ENCODE peak calls at places on chromosomes 5 and 9, in eight cellular contexts. F, Y, U, K, S, C, X and G are unnamed samples.

GRCh38 chr9:130994546-130995398 is 14.2 kb upstream of the LAMC3 start:
- DNase-seq in F (peak), Y (no peak), U (no peak), K (no peak), S (peak), C (no peak), X (no peak), G (no peak)

GRCh38 chr5:149853019-149853648 is 91.5 kb downstream of the PDE6A start:
- DNase-seq in F (peak), Y (peak), U (peak), K (peak), S (peak), C (peak), X (peak), G (peak)

GRCh38 chr5:133409210-133409674 is 203.1 kb downstream of the FSTL4 start:
- DNase-seq in F (peak), Y (no peak), U (no peak), K (no peak), S (no peak), C (no peak), X (no peak), G (no peak)

GRCh38 chr5:151719228-151719861 is 32.6 kb upstream of the SPARC start:
- DNase-seq in F (peak), Y (peak), U (no peak), K (no peak), S (peak), C (peak), X (peak), G (no peak)

GRCh38 chr5:54792611-54793404 is 192.6 kb downstream of the ESM1 start:
- DNase-seq in F (no peak), Y (no peak), U (no peak), K (no peak), S (peak), C (no peak), X (peak), G (no peak)

GRCh38 chr9:78235296-78235770 is 542 bp upstream of the CEP78 start:
- DNase-seq in F (peak), Y (no peak), U (no peak), K (no peak), S (peak), C (peak), X (no peak), G (peak)

GRCh38 chr5:38473008-38473407 is 83.4 kb downstream of the LIFR start:
- DNase-seq in F (peak), Y (no peak), U (no peak), K (peak), S (no peak), C (no peak), X (no peak), G (no peak)

GRCh38 chr5:16617272-16617973 is 626 bp upstream of the RETREG1 start:
- DNase-seq in F (peak), Y (no peak), U (no peak), K (peak), S (no peak), C (no peak), X (no peak), G (no peak)

GRCh38 chr5:141182248-141182647 is at the start of gene PCDHB16:
- DNase-seq in F (peak), Y (peak), U (peak), K (no peak), S (peak), C (peak), X (no peak), G (no peak)

GRCh38 chr5:4994994-4995393 is 145.1 kb upstream of the ADAMTS16 start:
- DNase-seq in F (no peak), Y (no peak), U (no peak), K (no peak), S (peak), C (no peak), X (peak), G (no peak)

GRCh38 chr9:33814816-33815215 is 2.1 kb upstream of the UBE2R2 start:
- DNase-seq in F (no peak), Y (no peak), U (no peak), K (no peak), S (peak), C (no peak), X (no peak), G (no peak)

GRCh38 chr5:149442563-149443182 is 63.6 kb upstream of the IL17B start:
- DNase-seq in F (peak), Y (peak), U (peak), K (peak), S (peak), C (peak), X (peak), G (peak)

GRCh38 chr9:134538856-134539562 is 102.6 kb upstream of the COL5A1 start:
- DNase-seq in F (no peak), Y (no peak), U (no peak), K (no peak), S (no peak), C (no peak), X (no peak), G (no peak)

GRCh38 chr5:75524071-75524470 is 12.4 kb downstream of the POLK start:
- DNase-seq in F (no peak), Y (peak), U (no peak), K (no peak), S (no peak), C (peak), X (peak), G (peak)

GRCh38 chr9:113547501-113547900 is 84.0 kb downstream of the RGS3 start:
- DNase-seq in F (no peak), Y (no peak), U (no peak), K (no peak), S (no peak), C (no peak), X (no peak), G (no peak)

GRCh38 chr9:32431940-32432555 is 47.6 kb downstream of the ACO1 start:
- DNase-seq in F (peak), Y (peak), U (peak), K (peak), S (peak), C (peak), X (peak), G (peak)